ENCODE peak calls at places on chromosomes 3 and 15, in eight cellular contexts. R, C, J, P, T, F, E and O are unnamed samples.

GRCh38 chr3:175378348-175378747 is 519.2 kb downstream of the NAALADL2 start:
- DNase-seq in T (no peak), F (no peak), C (no peak), P (no peak), J (no peak), R (no peak), E (no peak), O (no peak)

GRCh38 chr15:88882745-88883144 is 12.6 kb downstream of the HAPLN3 start:
- DNase-seq in T (no peak), C (no peak), J (no peak), F (peak; percentile 62), R (no peak), P (peak; percentile 73), E (no peak), O (no peak)

GRCh38 chr3:88003115-88003755 is 55.6 kb downstream of the CGGBP1 start:
- DNase-seq in F (peak; percentile 49), R (peak; percentile 41), J (peak; percentile 25), E (peak; percentile 61), P (peak; percentile 28), C (peak; percentile 13), T (no peak), O (peak; percentile 50)

GRCh38 chr3:5181479-5182141 is 5.9 kb upstream of the EDEM1 start:
- DNase-seq in C (no peak), P (no peak), J (no peak), T (no peak), E (no peak), F (no peak), R (no peak), O (no peak)

GRCh38 chr3:16841906-16842709 is 42.6 kb upstream of the PLCL2 start:
- DNase-seq in T (peak; percentile 66), J (no peak), R (no peak), P (no peak), C (peak; percentile 10), E (no peak), F (no peak), O (no peak)

GRCh38 chr3:136277634-136278033 is 27.5 kb downstream of the PCCB start:
- DNase-seq in C (no peak), E (no peak), J (no peak), R (peak; percentile 28), T (no peak), P (no peak), F (no peak), O (no peak)

GRCh38 chr3:45067941-45068340 is 41.8 kb downstream of the CLEC3B start:
- DNase-seq in T (no peak), F (no peak), J (no peak), R (no peak), E (no peak), C (no peak), P (no peak), O (no peak)

GRCh38 chr15:57138260-57138895 is 219.9 kb downstream of the TCF12 start:
- DNase-seq in C (peak; percentile 28), R (peak; percentile 54), J (peak; percentile 49), T (no peak), E (peak; percentile 71), P (peak; percentile 80), F (peak; percentile 82), O (peak; percentile 50)

GRCh38 chr15:86135030-86135429 is 55.4 kb downstream of the AGBL1 start:
- DNase-seq in P (no peak), C (no peak), J (no peak), R (no peak), T (no peak), E (peak; percentile 37), F (no peak), O (no peak)

GRCh38 chr15:88586401-88587162 is 34.6 kb upstream of the AEN start:
- DNase-seq in F (peak; percentile 12), E (no peak), C (no peak), T (no peak), P (peak; percentile 42), J (no peak), R (peak; percentile 87), O (no peak)

GRCh38 chr3:85054579-85054978 is 95.8 kb downstream of the CADM2 start:
- DNase-seq in P (no peak), J (no peak), C (no peak), E (no peak), F (no peak), T (no peak), R (no peak), O (no peak)

GRCh38 chr3:185729335-185729715 is 95.5 kb downstream of the IGF2BP2 start:
- DNase-seq in P (peak; percentile 83), E (no peak), J (no peak), C (no peak), R (peak; percentile 92), T (no peak), F (peak; percentile 88), O (no peak)

GRCh38 chr3:129349791-129350190 is 71.1 kb downstream of the HMCES start:
- DNase-seq in F (no peak), P (no peak), T (no peak), E (no peak), J (no peak), R (no peak), C (no peak), O (no peak)

GRCh38 chr3:196440041-196440537 is 7.9 kb upstream of the UBXN7 start:
- DNase-seq in P (peak; percentile 60), J (peak; percentile 80), T (no peak), R (no peak), C (no peak), E (no peak), F (peak; percentile 87), O (no peak)

GRCh38 chr15:80581976-80582375 is 113.1 kb upstream of the ABHD17C start:
- DNase-seq in E (no peak), R (peak; percentile 92), C (no peak), T (no peak), F (peak; percentile 38), J (no peak), P (no peak), O (no peak)

GRCh38 chr3:139112230-139112558 is 67.5 kb upstream of the PRR23C start:
- DNase-seq in E (no peak), C (no peak), R (no peak), F (no peak), P (no peak), J (no peak), T (no peak), O (no peak)

GRCh38 chr3:123353227-123353851 is 95.6 kb downstream of the ADCY5 start:
- DNase-seq in J (no peak), T (no peak), E (no peak), F (no peak), P (no peak), C (no peak), R (no peak), O (no peak)

GRCh38 chr3:195297446-195297845 is 26.5 kb upstream of the XXYLT1 start:
- DNase-seq in P (no peak), J (no peak), F (no peak), C (no peak), E (no peak), R (no peak), T (no peak), O (no peak)

GRCh38 chr15:58988011-58988785 is 735 bp downstream of the RNF111 start:
- DNase-seq in C (peak; percentile 85), P (peak; percentile 48), F (peak; percentile 28), E (peak; percentile 85), T (peak; percentile 68), J (no peak), R (peak; percentile 35), O (peak; percentile 77)

GRCh38 chr3:106333911-106334618 is 465.3 kb upstream of the CBLB start:
- DNase-seq in P (peak; percentile 93), E (no peak), F (peak; percentile 75), C (no peak), T (no peak), R (peak; percentile 94), J (no peak), O (no peak)

GRCh38 chr3:148648685-148649352 is 48.9 kb upstream of the AGTR1 start:
- DNase-seq in C (no peak), F (peak; percentile 74), E (no peak), J (no peak), P (peak; percentile 82), R (peak; percentile 39), T (no peak), O (no peak)

GRCh38 chr15:50009634-50010033 is 109.4 kb downstream of the ATP8B4 start:
- DNase-seq in J (no peak), P (no peak), T (no peak), C (no peak), F (no peak), E (no peak), R (no peak), O (no peak)

GRCh38 chr3:132135628-132136333 is 101.0 kb upstream of the CPNE4 start:
- DNase-seq in R (peak; percentile 98), E (peak; percentile 19), P (peak; percentile 99), T (no peak), F (peak; percentile 99), J (peak; percentile 78), C (no peak), O (no peak)

GRCh38 chr3:14328422-14328821 is 74.0 kb upstream of the SLC6A6 start:
- DNase-seq in E (no peak), C (no peak), R (no peak), P (no peak), J (no peak), T (no peak), F (no peak), O (no peak)
- TF ChIP-seq CTCF in E (no peak), C (no peak), R (no peak), P (no peak), J (no peak), T (no peak), F (no peak), O (no peak)

GRCh38 chr3:147616998-147617619 is 207.9 kb downstream of the ZIC1 start:
- DNase-seq in F (peak; percentile 12), J (peak; percentile 2), R (no peak), E (peak; percentile 24), P (peak; percentile 3), T (no peak), C (no peak), O (no peak)
- TF ChIP-seq CTCF in F (peak; percentile 52), J (peak; percentile 21), R (peak; percentile 37), E (peak; percentile 49), P (no peak), T (no peak), C (peak; percentile 59), O (peak; percentile 83)

GRCh38 chr3:38001456-38002081 is 11.0 kb downstream of the VILL start:
- DNase-seq in C (peak; percentile 19), R (no peak), E (no peak), P (no peak), F (no peak), J (no peak), T (no peak), O (no peak)
- TF ChIP-seq CTCF in C (peak; percentile 26), R (peak; percentile 41), E (peak; percentile 10), P (peak; percentile 6), F (peak; percentile 17), J (peak; percentile 21), T (no peak), O (peak; percentile 22)

GRCh38 chr15:51726302-51727073 is 11.0 kb downstream of the LYSMD2 start:
- DNase-seq in E (peak; percentile 81), R (peak; percentile 95), P (peak; percentile 87), C (peak; percentile 18), J (peak; percentile 35), F (peak; percentile 93), T (no peak), O (no peak)
- TF ChIP-seq CTCF in E (no peak), R (peak; percentile 23), P (no peak), C (no peak), J (no peak), F (no peak), T (no peak), O (no peak)

DNA sequence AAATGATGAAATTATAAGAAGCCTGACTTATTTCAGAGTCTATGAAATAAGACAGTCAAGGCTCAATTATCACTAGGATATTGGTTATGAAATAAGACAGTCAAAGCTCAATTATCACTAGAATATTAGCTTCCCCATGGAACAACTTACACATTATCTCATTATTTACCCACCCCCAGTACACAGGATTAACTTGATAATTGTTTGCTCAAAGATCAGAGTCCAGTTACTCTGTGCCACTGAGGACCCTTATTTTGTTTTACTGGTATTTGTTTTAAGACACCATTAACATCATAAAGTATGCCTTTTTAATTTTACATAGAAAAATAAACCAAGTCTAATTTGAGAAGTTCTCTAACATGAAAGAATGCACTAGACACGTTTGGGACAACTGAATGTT is 225.4 kb downstream of the SI start:
- DNase-seq in E (no peak), J (no peak), F (no peak), P (no peak), T (no peak), C (no peak), R (no peak), O (no peak)
- TF ChIP-seq CTCF in E (no peak), J (no peak), F (no peak), P (no peak), T (no peak), C (no peak), R (no peak), O (no peak)